ENCODE peak calls at places on chromosomes 13 and 19, in six cellular contexts. One of them, this sample, is unnamed.

GRCh38 chr19:3365447-3366103 is 808 bp upstream of the NFIC start:
- DNase-seq in cardiac fibroblast: peak
- DNase-seq in A673: peak
- DNase-seq in GM23338: no peak
- DNase-seq in Peyer's patch: no peak
- DNase-seq in lower leg skin: peak
- DNase-seq in this sample: no peak

GRCh38 chr13:94537740-94538630 is 58.0 kb downstream of the TGDS start:
- DNase-seq in GM23338: no peak
- DNase-seq in lower leg skin: no peak
- DNase-seq in Peyer's patch: no peak
- DNase-seq in A673: no peak
- DNase-seq in cardiac fibroblast: no peak
- DNase-seq in this sample: no peak

GRCh38 chr13:108700421-108701170 is 71.2 kb downstream of the MYO16 start:
- DNase-seq in Peyer's patch: no peak
- DNase-seq in lower leg skin: no peak
- DNase-seq in GM23338: peak
- DNase-seq in A673: peak
- DNase-seq in cardiac fibroblast: no peak
- DNase-seq in this sample: no peak

GRCh38 chr19:2869618-2870017 is 2.5 kb downstream of the ZNF556 start:
- DNase-seq in GM23338: no peak
- DNase-seq in A673: no peak
- DNase-seq in cardiac fibroblast: no peak
- DNase-seq in Peyer's patch: no peak
- DNase-seq in lower leg skin: no peak
- DNase-seq in this sample: no peak

GRCh38 chr19:28948531-28948930 is 264.4 kb downstream of the UQCRFS1 start:
- DNase-seq in GM23338: no peak
- DNase-seq in lower leg skin: no peak
- DNase-seq in Peyer's patch: no peak
- DNase-seq in cardiac fibroblast: no peak
- DNase-seq in A673: no peak
- DNase-seq in this sample: no peak

GRCh38 chr19:17391371-17392151 is 2.4 kb downstream of the CCDC194 start:
- DNase-seq in Peyer's patch: no peak
- DNase-seq in cardiac fibroblast: no peak
- DNase-seq in lower leg skin: no peak
- DNase-seq in GM23338: peak
- DNase-seq in A673: no peak
- DNase-seq in this sample: no peak

GRCh38 chr13:48405865-48406264 is 7.0 kb downstream of the LPAR6 start:
- DNase-seq in A673: no peak
- DNase-seq in lower leg skin: no peak
- DNase-seq in cardiac fibroblast: no peak
- DNase-seq in Peyer's patch: no peak
- DNase-seq in GM23338: no peak
- DNase-seq in this sample: no peak

GRCh38 chr13:51765142-51765515 is 38.8 kb downstream of the DHRS12 start:
- DNase-seq in A673: no peak
- DNase-seq in lower leg skin: no peak
- DNase-seq in cardiac fibroblast: no peak
- DNase-seq in Peyer's patch: no peak
- DNase-seq in GM23338: no peak
- DNase-seq in this sample: no peak

GRCh38 chr19:41025871-41026270 is 34.8 kb downstream of the CYP2B6 start:
- DNase-seq in lower leg skin: no peak
- DNase-seq in Peyer's patch: no peak
- DNase-seq in GM23338: peak
- DNase-seq in A673: no peak
- DNase-seq in cardiac fibroblast: no peak
- DNase-seq in this sample: no peak

GRCh38 chr13:86881390-86881789 is 789.8 kb upstream of the SLITRK5 start:
- DNase-seq in lower leg skin: no peak
- DNase-seq in A673: no peak
- DNase-seq in cardiac fibroblast: no peak
- DNase-seq in Peyer's patch: no peak
- DNase-seq in GM23338: peak
- DNase-seq in this sample: no peak

GRCh38 chr13:30676672-30677071 is 58.7 kb upstream of the ALOX5AP start:
- DNase-seq in A673: peak
- DNase-seq in cardiac fibroblast: peak
- DNase-seq in lower leg skin: no peak
- DNase-seq in GM23338: peak
- DNase-seq in Peyer's patch: no peak
- DNase-seq in this sample: no peak
- TF ChIP-seq CTCF in A673: peak
- TF ChIP-seq CTCF in cardiac fibroblast: peak
- TF ChIP-seq CTCF in lower leg skin: no peak
- TF ChIP-seq CTCF in GM23338: peak
- TF ChIP-seq CTCF in Peyer's patch: peak
- TF ChIP-seq CTCF in this sample: no peak

GRCh38 chr13:101190976-101191375 is 225.3 kb downstream of the NALCN start:
- DNase-seq in cardiac fibroblast: no peak
- DNase-seq in A673: no peak
- DNase-seq in lower leg skin: no peak
- DNase-seq in Peyer's patch: no peak
- DNase-seq in GM23338: no peak
- DNase-seq in this sample: no peak
- TF ChIP-seq CTCF in cardiac fibroblast: no peak
- TF ChIP-seq CTCF in A673: no peak
- TF ChIP-seq CTCF in lower leg skin: no peak
- TF ChIP-seq CTCF in Peyer's patch: no peak
- TF ChIP-seq CTCF in GM23338: no peak
- TF ChIP-seq CTCF in this sample: no peak

GRCh38 chr19:9883764-9884163 is 48.6 kb downstream of the PIN1 start:
- DNase-seq in Peyer's patch: no peak
- DNase-seq in lower leg skin: no peak
- DNase-seq in A673: no peak
- DNase-seq in GM23338: no peak
- DNase-seq in cardiac fibroblast: no peak
- DNase-seq in this sample: no peak

GRCh38 chr19:9881720-9882119 is 46.6 kb downstream of the PIN1 start:
- DNase-seq in GM23338: no peak
- DNase-seq in lower leg skin: peak
- DNase-seq in Peyer's patch: no peak
- DNase-seq in cardiac fibroblast: no peak
- DNase-seq in A673: no peak
- DNase-seq in this sample: no peak

GRCh38 chr19:9883231-9883758 is 48.2 kb downstream of the PIN1 start:
- DNase-seq in cardiac fibroblast: no peak
- DNase-seq in A673: no peak
- DNase-seq in Peyer's patch: no peak
- DNase-seq in lower leg skin: peak
- DNase-seq in GM23338: peak
- DNase-seq in this sample: no peak

DNA sequence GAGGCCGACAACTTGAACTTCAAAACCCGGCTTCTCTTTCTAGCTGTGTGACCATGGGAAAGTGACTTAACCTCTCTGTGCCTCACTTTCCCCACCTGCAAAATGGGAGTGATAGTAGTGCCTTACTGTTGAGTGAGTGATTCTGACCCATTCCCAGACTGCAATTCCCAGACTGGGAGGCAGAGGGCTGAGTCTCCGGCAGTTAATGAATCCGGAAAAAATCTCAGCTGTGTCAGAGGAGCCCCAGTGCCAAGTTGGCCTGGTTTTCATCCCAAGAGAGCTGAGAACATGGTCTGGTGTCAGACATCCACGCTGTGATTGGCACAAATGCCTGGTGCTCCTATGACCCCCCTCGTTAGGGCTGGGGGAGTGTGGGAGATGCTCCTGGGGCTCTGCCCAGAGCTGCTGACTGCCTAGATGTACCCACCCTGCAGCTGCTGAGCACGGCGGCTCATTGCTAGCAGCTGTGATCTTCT is 50.0 kb downstream of the PIN1 start:
- DNase-seq in A673: peak
- DNase-seq in GM23338: peak
- DNase-seq in cardiac fibroblast: peak
- DNase-seq in lower leg skin: peak
- DNase-seq in Peyer's patch: no peak
- DNase-seq in this sample: no peak
- TF ChIP-seq CTCF in A673: peak
- TF ChIP-seq CTCF in GM23338: peak
- TF ChIP-seq CTCF in cardiac fibroblast: peak
- TF ChIP-seq CTCF in lower leg skin: no peak
- TF ChIP-seq CTCF in Peyer's patch: no peak
- TF ChIP-seq CTCF in this sample: no peak

GRCh38 chr19:32124585-32124984 is 220.8 kb upstream of the ZNF507 start:
- DNase-seq in GM23338: no peak
- DNase-seq in Peyer's patch: no peak
- DNase-seq in cardiac fibroblast: no peak
- DNase-seq in lower leg skin: no peak
- DNase-seq in A673: no peak
- DNase-seq in this sample: no peak
- TF ChIP-seq CTCF in GM23338: no peak
- TF ChIP-seq CTCF in Peyer's patch: no peak
- TF ChIP-seq CTCF in cardiac fibroblast: no peak
- TF ChIP-seq CTCF in lower leg skin: no peak
- TF ChIP-seq CTCF in A673: no peak
- TF ChIP-seq CTCF in this sample: no peak

This sample was measured in CD14-positive monocyte.